ENCODE peak calls at places on chromosomes 2 and 18, in seven cellular contexts. C is AG04450, Y is psoas muscle, F is heart left ventricle, N is spleen, P is body of pancreas, V is uterus. G is an unnamed sample.

GRCh38 chr2:58992062-58992736 is 751.1 kb upstream of the FANCL start:
- DNase-seq in C (no peak), Y (no peak), F (no peak), N (no peak), P (no peak), V (no peak), G (no peak)

GRCh38 chr2:72116081-72116533 is 31.6 kb downstream of the CYP26B1 start:
- DNase-seq in C (no peak), Y (no peak), F (no peak), N (no peak), P (no peak), V (no peak), G (no peak)

GRCh38 chr2:6186332-6187100 is 494.3 kb downstream of the SOX11 start:
- DNase-seq in C (no peak), Y (no peak), F (peak), N (no peak), P (peak), V (no peak), G (no peak)

GRCh38 chr18:49778826-49779465 is 34.4 kb downstream of the ACAA2 start:
- DNase-seq in C (no peak), Y (no peak), F (no peak), N (no peak), P (no peak), V (no peak), G (no peak)

GRCh38 chr2:230788554-230789175 is 76.0 kb downstream of the CAB39 start:
- DNase-seq in C (no peak), Y (no peak), F (no peak), N (no peak), P (no peak), V (no peak), G (no peak)

GRCh38 chr18:10376735-10377134 is 77.7 kb upstream of the APCDD1 start:
- DNase-seq in C (no peak), Y (no peak), F (peak), N (no peak), P (no peak), V (no peak), G (peak)

GRCh38 chr2:164146478-164146877 is 410.7 kb upstream of the FIGN start:
- DNase-seq in C (no peak), Y (no peak), F (no peak), N (no peak), P (no peak), V (no peak), G (no peak)

GRCh38 chr2:65325066-65325465 is 97.4 kb downstream of the ACTR2 start:
- DNase-seq in C (no peak), Y (no peak), F (no peak), N (no peak), P (no peak), V (no peak), G (no peak)

GRCh38 chr2:16084274-16084673 is 143.9 kb downstream of the MYCN start:
- DNase-seq in C (no peak), Y (no peak), F (no peak), N (no peak), P (no peak), V (no peak), G (no peak)

GRCh38 chr18:21703241-21703820 is 1.2 kb downstream of the ABHD3 start:
- DNase-seq in C (no peak), Y (no peak), F (no peak), N (no peak), P (peak), V (no peak), G (no peak)

GRCh38 chr2:232890896-232891601 is 21.0 kb downstream of the SNORC start:
- DNase-seq in C (no peak), Y (peak), F (no peak), N (peak), P (peak), V (no peak), G (no peak)

GRCh38 chr2:196489366-196489765 is 150.1 kb upstream of the CCDC150 start:
- DNase-seq in C (no peak), Y (no peak), F (no peak), N (no peak), P (no peak), V (no peak), G (no peak)

GRCh38 chr18:44887227-44887631 is 206.5 kb downstream of the SETBP1 start:
- DNase-seq in C (no peak), Y (no peak), F (peak), N (no peak), P (peak), V (no peak), G (peak)

GRCh38 chr2:178777577-178777976 is 29.6 kb downstream of the TTN start:
- DNase-seq in C (no peak), Y (no peak), F (no peak), N (no peak), P (no peak), V (no peak), G (no peak)

GRCh38 chr2:228048838-228049490 is 132.5 kb downstream of the SPHKAP start:
- DNase-seq in C (no peak), Y (no peak), F (peak), N (no peak), P (peak), V (no peak), G (no peak)

GRCh38 chr2:109135572-109136185 is 6.7 kb downstream of the SH3RF3 start:
- DNase-seq in C (no peak), Y (no peak), F (no peak), N (no peak), P (no peak), V (peak), G (no peak)

GRCh38 chr2:236507393-236508085 is 62.1 kb upstream of the ACKR3 start:
- DNase-seq in C (no peak), Y (peak), F (no peak), N (peak), P (peak), V (peak), G (peak)

GRCh38 chr2:197201874-197202273 is 108.7 kb downstream of the ANKRD44 start:
- DNase-seq in C (no peak), Y (no peak), F (no peak), N (no peak), P (no peak), V (no peak), G (no peak)

DNA sequence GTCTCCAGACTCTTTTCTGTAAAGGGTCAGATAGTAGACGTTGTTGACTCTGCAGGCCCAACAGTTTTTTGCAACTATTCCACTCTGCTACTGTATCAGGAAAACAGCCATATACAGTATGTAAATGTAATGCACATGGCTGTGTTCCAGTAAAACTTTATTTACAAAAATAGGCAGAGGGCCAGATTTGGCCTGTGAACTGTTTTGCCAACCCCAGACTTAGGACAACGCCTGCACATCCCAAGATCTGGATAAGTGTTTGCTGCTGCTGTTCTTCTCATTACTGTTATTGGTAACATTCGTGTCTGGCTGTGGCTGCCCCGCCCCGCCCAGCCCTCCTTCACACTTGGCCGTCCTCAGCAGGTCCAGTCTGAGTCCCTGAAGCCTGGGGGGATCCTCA is 94.6 kb upstream of the MCFD2 start:
- DNase-seq in C (no peak), Y (no peak), F (no peak), N (no peak), P (no peak), V (no peak), G (no peak)
- H3K27ac ChIP-seq in C (no peak), Y (no peak), F (peak), N (no peak), P (no peak), V (no peak), G (no peak)

DNA sequence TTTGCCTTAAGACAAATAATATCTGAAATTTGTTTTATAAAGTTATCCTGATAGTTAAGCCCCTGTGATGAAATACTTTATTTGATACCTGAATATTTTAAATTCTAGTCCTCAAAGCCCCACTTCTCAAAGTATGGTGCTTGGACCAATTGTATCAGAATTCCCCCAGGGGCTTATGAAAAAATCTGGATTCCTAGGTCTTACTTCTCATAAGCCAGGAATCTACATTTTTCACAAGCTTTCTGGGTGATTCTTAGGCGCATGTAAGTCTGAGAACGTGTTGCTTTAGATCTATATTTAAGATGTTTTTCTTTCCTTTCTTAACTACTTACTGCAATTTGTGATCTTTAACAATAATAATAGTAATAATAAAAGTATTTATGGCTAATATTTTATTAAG is 53.1 kb downstream of the MYO1B start:
- DNase-seq in C (no peak), Y (no peak), F (no peak), N (no peak), P (no peak), V (no peak), G (no peak)
- TF ChIP-seq CTCF in C (no peak), Y (no peak), F (no peak), N (no peak), P (no peak), V (no peak), G (no peak)

GRCh38 chr2:39408351-39409136 is 28.5 kb downstream of the MAP4K3 start:
- DNase-seq in C (no peak), Y (no peak), F (no peak), N (no peak), P (no peak), V (no peak), G (no peak)
- H3K27ac ChIP-seq in C (no peak), Y (peak), F (no peak), N (peak), P (no peak), V (no peak), G (no peak)

GRCh38 chr2:173957517-173957916 is 7.7 kb downstream of the SP3 start:
- DNase-seq in C (no peak), Y (no peak), F (no peak), N (no peak), P (no peak), V (no peak), G (no peak)
- TF ChIP-seq CTCF in C (no peak), Y (no peak), F (no peak), N (no peak), P (no peak), V (no peak), G (no peak)

DNA sequence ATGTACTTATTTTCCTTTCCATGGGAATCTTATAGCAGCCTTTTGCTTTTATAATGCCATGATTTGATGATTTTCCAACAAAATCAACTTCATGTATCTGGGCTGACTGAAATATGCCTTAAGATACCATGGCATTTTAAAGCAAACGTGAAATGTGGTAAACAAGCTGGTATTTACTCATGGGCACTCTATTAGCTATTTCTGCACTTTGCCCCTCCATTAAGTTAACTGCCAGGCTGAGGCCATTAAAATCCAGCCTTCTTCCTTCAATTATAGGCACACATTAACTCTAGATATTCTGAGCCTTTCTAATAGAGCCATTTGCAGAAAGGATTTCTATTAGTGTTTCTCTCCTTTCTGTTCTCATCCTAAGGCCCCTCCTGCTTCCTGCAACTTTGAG is 1.7 kb upstream of the KCNJ3 start:
- DNase-seq in C (no peak), Y (no peak), F (no peak), N (no peak), P (no peak), V (no peak), G (no peak)
- H3K27ac ChIP-seq in C (no peak), Y (no peak), F (no peak), N (no peak), P (no peak), V (no peak), G (no peak)

GRCh38 chr18:31942301-31942998 is 478 bp downstream of the TRAPPC8 start:
- DNase-seq in C (no peak), Y (peak), F (peak), N (peak), P (no peak), V (no peak), G (peak)

GRCh38 chr18:31946305-31947046 is 3.5 kb upstream of the TRAPPC8 start:
- DNase-seq in C (no peak), Y (no peak), F (no peak), N (no peak), P (no peak), V (no peak), G (no peak)

GRCh38 chr18:31943895-31944816 is 1.2 kb upstream of the TRAPPC8 start:
- DNase-seq in C (no peak), Y (no peak), F (no peak), N (no peak), P (no peak), V (no peak), G (no peak)

GRCh38 chr18:31941010-31941809 is 1.7 kb downstream of the TRAPPC8 start:
- DNase-seq in C (no peak), Y (no peak), F (no peak), N (no peak), P (no peak), V (no peak), G (no peak)

GRCh38 chr18:31942999-31943894 is at the start of gene TRAPPC8:
- DNase-seq in C (peak), Y (peak), F (peak), N (peak), P (peak), V (peak), G (peak)
- TF ChIP-seq CTCF in C (no peak), Y (no peak), F (peak), N (no peak), P (no peak), V (peak), G (peak)

DNA sequence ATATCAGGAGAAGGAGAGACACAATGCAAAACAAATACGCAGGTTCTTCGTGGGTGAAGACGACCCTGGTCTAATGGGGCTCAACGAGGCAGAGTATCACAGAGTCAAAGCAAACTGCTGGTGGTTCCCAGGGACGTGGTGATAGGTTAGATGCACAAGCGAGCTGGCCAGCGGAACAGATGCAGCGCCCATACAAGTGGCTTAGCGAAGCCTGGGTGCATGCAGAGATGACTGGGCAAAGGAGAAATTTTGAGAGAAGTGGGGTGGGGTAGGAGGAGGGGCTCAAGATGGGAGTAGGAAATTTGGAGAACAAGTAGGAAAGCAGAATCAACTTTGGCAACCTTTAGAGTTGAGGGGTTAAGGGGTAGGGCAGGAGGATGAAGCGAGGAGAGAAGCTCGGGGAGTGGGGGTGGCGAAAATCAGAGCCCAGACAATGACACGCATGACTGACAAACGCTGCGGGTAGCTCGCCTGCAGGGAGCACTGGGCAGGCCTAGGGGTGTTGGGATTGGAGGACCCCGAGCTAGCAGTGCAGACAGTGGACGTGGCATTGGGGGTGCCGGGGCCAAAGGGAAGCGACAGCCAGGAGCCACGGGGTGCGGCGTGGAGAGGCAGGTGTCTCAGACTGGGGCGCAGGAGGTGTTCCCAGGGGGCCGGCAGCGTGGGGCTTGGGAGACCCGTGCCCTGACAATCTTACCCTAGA is 476 bp downstream of the FAM98A start:
- DNase-seq in C (no peak), Y (peak), F (peak), N (peak), P (peak), V (no peak), G (no peak)
- H3K27ac ChIP-seq in C (peak), Y (peak), F (peak), N (peak), P (peak), V (peak), G (peak)

DNA sequence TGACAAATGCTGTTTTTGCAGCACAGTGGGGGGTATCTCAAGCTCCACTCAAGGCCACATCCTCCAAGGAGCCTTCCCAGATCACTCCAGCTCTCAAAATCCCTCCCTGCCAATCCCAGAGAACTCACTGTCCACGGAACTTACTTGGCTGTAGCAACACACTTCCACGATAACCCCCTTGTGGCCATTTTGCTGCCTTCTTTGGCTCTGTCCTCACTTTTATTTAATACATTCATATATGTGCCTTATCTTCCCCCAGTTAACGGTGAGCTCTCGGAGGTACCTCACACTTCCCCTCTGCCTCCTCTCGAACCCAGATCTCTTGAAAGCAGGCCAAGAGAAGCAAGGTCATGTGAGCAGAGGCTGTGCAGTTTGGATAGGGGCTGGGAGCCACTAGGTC is 122.3 kb downstream of the TNS1 start:
- DNase-seq in C (no peak), Y (no peak), F (no peak), N (no peak), P (no peak), V (no peak), G (no peak)
- TF ChIP-seq CTCF in C (peak), Y (no peak), F (no peak), N (no peak), P (no peak), V (no peak), G (no peak)

DNA sequence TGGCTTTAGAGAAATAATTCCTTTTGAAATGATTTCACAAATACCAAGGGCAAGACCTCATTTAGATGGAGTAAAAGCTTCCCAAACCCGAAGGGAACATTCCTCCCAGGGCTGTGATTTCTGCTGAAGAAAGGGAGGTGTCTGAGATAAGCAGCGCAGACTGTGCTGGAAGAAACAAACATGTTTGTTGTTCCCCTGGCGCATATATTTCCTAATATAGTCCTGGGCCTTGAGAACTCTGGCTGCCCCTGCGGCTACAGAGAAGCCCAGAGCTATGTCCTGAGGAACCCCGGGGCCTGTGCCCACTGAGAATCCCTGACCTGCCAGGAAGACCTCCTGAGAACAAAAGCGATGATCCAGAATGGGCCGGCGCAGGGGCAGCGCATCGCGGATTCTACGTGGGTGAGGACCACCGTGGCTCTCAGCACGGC is 372.6 kb upstream of the NT5C1B start:
- DNase-seq in C (no peak), Y (no peak), F (no peak), N (no peak), P (no peak), V (no peak), G (no peak)
- H3K27ac ChIP-seq in C (no peak), Y (no peak), F (no peak), N (no peak), P (no peak), V (no peak), G (no peak)